ENCODE peak calls at places on chromosomes 7 and 10, in nine cellular contexts. X is adrenal gland, G is mesothelial cell of epicardium, F is A673, S is neural crest cell, Y is endothelial cell, N is GM12865, P is osteoblast, C is H1. K is an unnamed sample.

GRCh38 chr10:69458426-69459100 is 7.3 kb downstream of the TSPAN15 start:
- DNase-seq in X (no peak), G (no peak), F (no peak), S (no peak), Y (no peak), N (no peak), P (no peak), C (no peak), K (no peak)

GRCh38 chr10:99834410-99834809 is 52.0 kb downstream of the ABCC2 start:
- DNase-seq in X (no peak), G (no peak), F (no peak), S (no peak), Y (no peak), N (no peak), P (peak), C (no peak), K (no peak)

GRCh38 chr10:63547628-63548356 is 26.6 kb downstream of the REEP3 start:
- DNase-seq in X (no peak), G (no peak), F (no peak), S (no peak), Y (no peak), N (no peak), P (peak), C (no peak), K (no peak)

GRCh38 chr10:113335603-113336002 is 217.2 kb upstream of the HABP2 start:
- DNase-seq in X (no peak), G (no peak), F (no peak), S (no peak), Y (no peak), N (no peak), P (no peak), C (no peak), K (no peak)

GRCh38 chr7:155208681-155209477 is 88.8 kb upstream of the INSIG1 start:
- DNase-seq in X (no peak), G (no peak), F (peak), S (no peak), Y (no peak), N (no peak), P (peak), C (no peak), K (no peak)

GRCh38 chr10:14953452-14954000 is 370 bp downstream of the DCLRE1C start:
- DNase-seq in X (no peak), G (peak), F (peak), S (no peak), Y (peak), N (peak), P (peak), C (no peak), K (no peak)

GRCh38 chr7:136009488-136010079 is 32.4 kb upstream of the MTPN start:
- DNase-seq in X (no peak), G (no peak), F (peak), S (no peak), Y (no peak), N (peak), P (peak), C (no peak), K (no peak)

GRCh38 chr10:22609719-22610118 is 104.7 kb downstream of the PIP4K2A start:
- DNase-seq in X (no peak), G (no peak), F (no peak), S (no peak), Y (no peak), N (no peak), P (no peak), C (no peak), K (no peak)

GRCh38 chr7:66877577-66878300 is 43.3 kb upstream of the TMEM248 start:
- DNase-seq in X (no peak), G (no peak), F (peak), S (no peak), Y (no peak), N (peak), P (peak), C (no peak), K (peak)

GRCh38 chr10:89251417-89252224 is at the start of gene LIPA:
- DNase-seq in X (peak), G (peak), F (peak), S (peak), Y (peak), N (peak), P (peak), C (peak), K (peak)
- TF ChIP-seq CTCF in X (no peak), G (no peak), F (no peak), S (no peak), Y (no peak), N (no peak), P (no peak), C (no peak), K (no peak)

GRCh38 chr10:49037187-49037586 is 78.1 kb downstream of the VSTM4 start:
- DNase-seq in X (no peak), G (no peak), F (no peak), S (no peak), Y (no peak), N (no peak), P (peak), C (no peak), K (no peak)
- TF ChIP-seq CTCF in X (no peak), G (no peak), F (no peak), S (no peak), Y (no peak), N (no peak), P (peak), C (no peak), K (no peak)

DNA sequence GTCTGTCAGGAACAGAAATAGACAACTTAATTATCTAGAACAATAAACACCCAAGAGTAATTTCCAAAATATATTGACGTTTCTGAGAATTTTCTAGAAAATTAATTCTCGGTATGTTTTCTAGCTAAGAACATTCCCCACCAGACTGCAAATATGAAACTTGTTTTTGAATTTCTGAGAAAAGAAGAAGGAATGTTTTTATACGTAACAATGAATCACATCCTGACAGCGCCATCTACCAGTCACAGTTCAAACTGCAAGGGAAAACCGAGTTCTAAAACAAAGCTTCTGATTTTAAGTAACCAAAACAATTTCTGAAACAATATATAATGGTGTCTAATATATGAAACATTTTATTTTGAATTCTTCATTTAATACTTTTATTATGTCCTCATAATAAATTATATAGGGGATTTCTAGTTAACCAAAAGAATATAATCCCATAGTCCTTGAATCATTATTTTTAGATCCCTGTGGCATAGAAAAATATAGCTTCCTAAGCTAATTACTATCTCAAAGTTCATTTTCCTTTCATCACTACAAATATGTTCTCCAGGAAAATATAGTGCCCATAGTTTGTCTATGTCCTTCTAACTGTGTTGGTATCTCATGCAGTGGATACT is 34.5 kb upstream of the MEOX2 start:
- DNase-seq in X (peak), G (no peak), F (peak), S (peak), Y (peak), N (peak), P (no peak), C (peak), K (no peak)
- TF ChIP-seq CTCF in X (peak), G (peak), F (peak), S (peak), Y (peak), N (peak), P (peak), C (no peak), K (peak)

GRCh38 chr7:149752646-149753045 is 20.7 kb downstream of the ZNF467 start:
- DNase-seq in X (no peak), G (no peak), F (no peak), S (no peak), Y (no peak), N (no peak), P (no peak), C (no peak), K (no peak)

GRCh38 chr7:149751058-149751775 is 22.2 kb downstream of the ZNF467 start:
- DNase-seq in X (no peak), G (no peak), F (no peak), S (no peak), Y (no peak), N (no peak), P (peak), C (peak), K (no peak)

GRCh38 chr7:149748223-149748874 is 25.0 kb downstream of the ZNF467 start:
- DNase-seq in X (no peak), G (no peak), F (no peak), S (no peak), Y (no peak), N (peak), P (peak), C (peak), K (no peak)

GRCh38 chr7:149750122-149750845 is 23.1 kb downstream of the ZNF467 start:
- DNase-seq in X (no peak), G (no peak), F (no peak), S (no peak), Y (no peak), N (no peak), P (peak), C (no peak), K (no peak)

GRCh38 chr7:149753370-149754233 is 19.8 kb downstream of the ZNF467 start:
- DNase-seq in X (no peak), G (no peak), F (peak), S (peak), Y (peak), N (no peak), P (peak), C (peak), K (no peak)
- TF ChIP-seq CTCF in X (peak), G (peak), F (peak), S (peak), Y (peak), N (peak), P (peak), C (peak), K (no peak)

GRCh38 chr7:68857571-68857970 is 740.7 kb upstream of the AUTS2 start:
- DNase-seq in X (no peak), G (no peak), F (no peak), S (no peak), Y (no peak), N (no peak), P (no peak), C (no peak), K (no peak)
- TF ChIP-seq CTCF in X (no peak), G (no peak), F (no peak), S (no peak), Y (no peak), N (no peak), P (no peak), C (no peak), K (no peak)

GRCh38 chr10:72061491-72061890 is 26.9 kb downstream of the SPOCK2 start:
- DNase-seq in X (no peak), G (no peak), F (no peak), S (no peak), Y (peak), N (no peak), P (peak), C (peak), K (no peak)
- TF ChIP-seq CTCF in X (no peak), G (no peak), F (peak), S (no peak), Y (no peak), N (peak), P (no peak), C (peak), K (peak)

GRCh38 chr7:78326189-78326588 is 527.6 kb downstream of the PHTF2 start:
- DNase-seq in X (no peak), G (no peak), F (no peak), S (no peak), Y (no peak), N (no peak), P (peak), C (no peak), K (no peak)
- TF ChIP-seq CTCF in X (no peak), G (no peak), F (no peak), S (no peak), Y (no peak), N (no peak), P (no peak), C (no peak), K (no peak)

DNA sequence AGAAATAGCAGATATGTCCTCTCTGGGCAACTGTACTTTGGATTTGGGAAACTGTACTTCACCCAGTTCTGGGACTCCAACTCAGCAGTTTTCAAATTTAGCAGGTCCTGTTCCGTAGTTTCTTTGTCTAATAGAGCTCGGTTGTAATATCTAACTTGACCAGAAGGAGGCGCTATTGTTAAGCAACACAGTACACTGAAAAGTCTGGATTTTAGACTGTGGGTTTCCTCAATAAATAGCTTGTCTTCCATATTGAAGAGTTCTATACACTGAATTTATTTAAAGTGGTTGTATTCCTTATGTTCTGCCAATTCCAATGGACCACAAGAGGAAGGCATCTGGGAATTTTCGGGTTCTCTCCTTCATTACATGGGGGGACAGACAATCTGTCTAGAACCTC is 39.8 kb downstream of the ELFN1 start:
- DNase-seq in X (no peak), G (no peak), F (no peak), S (no peak), Y (no peak), N (no peak), P (peak), C (no peak), K (no peak)
- TF ChIP-seq CTCF in X (no peak), G (peak), F (peak), S (peak), Y (peak), N (no peak), P (peak), C (no peak), K (peak)